ENCODE peak calls at places on chromosome 5, in nine cellular contexts. T, U, W, X, N, A, O, Y and Q are unnamed samples.
A peak's percentile ranks its signal among the peaks of the same experiment; 100 is the strongest.

GRCh38 chr5:108061941-108062340 is 320.0 kb downstream of the FBXL17 start:
- DNase-seq in T (no peak), Y (no peak), O (no peak), U (no peak), A (no peak), N (no peak), X (no peak), W (peak; percentile 10), Q (no peak)

GRCh38 chr5:180018661-180019060 is 52.9 kb downstream of the RNF130 start:
- DNase-seq in U (no peak), N (no peak), W (peak; percentile 3), A (no peak), T (no peak), X (no peak), Y (no peak), O (no peak), Q (no peak)

GRCh38 chr5:133256276-133256675 is 204.5 kb downstream of the HSPA4 start:
- DNase-seq in A (no peak), W (no peak), U (no peak), T (peak; percentile 17), X (no peak), Y (no peak), N (no peak), O (no peak), Q (no peak)

GRCh38 chr5:147748590-147748989 is 33.9 kb downstream of the JAKMIP2 start:
- DNase-seq in X (no peak), Y (no peak), T (peak; percentile 91), U (no peak), A (no peak), O (no peak), N (no peak), W (no peak), Q (no peak)

GRCh38 chr5:39714036-39714698 is 289.4 kb upstream of the DAB2 start:
- DNase-seq in A (peak; percentile 26), Y (peak; percentile 63), W (peak; percentile 70), N (no peak), T (peak; percentile 1), O (peak; percentile 15), X (no peak), U (no peak), Q (no peak)

GRCh38 chr5:179182601-179183000 is 122.4 kb downstream of the ZNF354C start:
- DNase-seq in N (no peak), U (no peak), O (no peak), T (no peak), W (no peak), X (no peak), A (no peak), Y (no peak), Q (no peak)

GRCh38 chr5:109907751-109908150 is 218.0 kb downstream of the MAN2A1 start:
- DNase-seq in O (no peak), X (no peak), A (no peak), Y (no peak), N (peak; percentile 26), U (peak; percentile 72), W (peak; percentile 58), T (no peak), Q (no peak)

GRCh38 chr5:129063483-129064136 is 30.9 kb upstream of the ISOC1 start:
- DNase-seq in X (no peak), T (peak; percentile 41), A (no peak), U (no peak), W (no peak), Y (no peak), N (no peak), O (no peak), Q (no peak)

GRCh38 chr5:124824637-124825158 is 78.3 kb upstream of the ZNF608 start:
- DNase-seq in O (no peak), T (no peak), A (no peak), N (peak; percentile 76), U (no peak), W (no peak), X (no peak), Y (peak; percentile 92), Q (no peak)

GRCh38 chr5:79971156-79971555 is 19.9 kb downstream of the MTX3 start:
- DNase-seq in T (no peak), N (peak; percentile 50), Y (no peak), A (no peak), W (peak; percentile 74), X (no peak), U (no peak), O (no peak), Q (no peak)

GRCh38 chr5:151253604-151253948 is 591 bp downstream of the GM2A start:
- DNase-seq in W (no peak), X (no peak), U (no peak), O (no peak), T (no peak), A (no peak), N (no peak), Y (no peak), Q (no peak)

GRCh38 chr5:91118802-91119201 is 264.3 kb downstream of the ARRDC3 start:
- DNase-seq in X (no peak), W (peak; percentile 50), N (peak; percentile 23), Y (no peak), A (no peak), U (no peak), T (no peak), O (no peak), Q (no peak)

GRCh38 chr5:125612356-125613149 is 810.7 kb upstream of the GRAMD2B start:
- DNase-seq in O (no peak), A (no peak), U (no peak), N (no peak), Y (no peak), X (no peak), W (no peak), T (peak; percentile 83), Q (no peak)

GRCh38 chr5:140327589-140327988 is 18.8 kb downstream of the HBEGF start:
- DNase-seq in A (no peak), O (no peak), N (no peak), Y (peak; percentile 39), U (no peak), W (peak; percentile 50), X (no peak), T (peak; percentile 14), Q (no peak)

GRCh38 chr5:99077254-99077640 is 148.4 kb upstream of the CHD1 start:
- DNase-seq in N (no peak), T (no peak), A (no peak), W (no peak), X (no peak), Y (no peak), O (no peak), U (no peak), Q (no peak)

GRCh38 chr5:83059341-83059740 is 17.9 kb downstream of the TMEM167A start:
- DNase-seq in N (no peak), W (no peak), U (no peak), T (no peak), Y (no peak), X (no peak), O (no peak), A (no peak), Q (no peak)

GRCh38 chr5:108266235-108266634 is 115.7 kb downstream of the FBXL17 start:
- DNase-seq in T (no peak), X (no peak), O (no peak), N (no peak), Y (no peak), U (no peak), A (no peak), W (peak; percentile 9), Q (no peak)

GRCh38 chr5:45696206-45696836 is at the start of gene HCN1:
- DNase-seq in T (no peak), Y (no peak), A (peak; percentile 65), U (peak; percentile 93), N (peak; percentile 17), W (peak; percentile 44), X (no peak), O (no peak), Q (peak; percentile 23)

GRCh38 chr5:57495285-57495684 is 12.7 kb upstream of the ACTBL2 start:
- DNase-seq in W (no peak), N (no peak), X (no peak), T (peak; percentile 16), Y (no peak), A (no peak), U (no peak), O (no peak), Q (no peak)

GRCh38 chr5:137778772-137779564 is 24.8 kb upstream of the HNRNPA0 start:
- DNase-seq in A (no peak), U (no peak), N (no peak), O (no peak), Y (no peak), W (peak; percentile 53), T (peak; percentile 15), X (no peak), Q (no peak)

GRCh38 chr5:88172847-88173758 is 95.5 kb downstream of the TMEM161B start:
- DNase-seq in W (peak; percentile 12), Y (no peak), T (no peak), O (no peak), N (no peak), X (no peak), U (peak; percentile 49), A (no peak), Q (no peak)

GRCh38 chr5:150328458-150328857 is 25.8 kb upstream of the ARSI start:
- DNase-seq in A (no peak), U (no peak), N (no peak), O (no peak), W (no peak), Y (no peak), X (no peak), T (no peak), Q (no peak)

GRCh38 chr5:3287516-3287915 is 308.1 kb upstream of the IRX1 start:
- DNase-seq in A (no peak), U (peak; percentile 46), Y (no peak), O (no peak), N (no peak), X (no peak), T (no peak), W (no peak), Q (no peak)

GRCh38 chr5:56323505-56323904 is 90.4 kb upstream of the ANKRD55 start:
- DNase-seq in Y (peak; percentile 81), U (peak; percentile 84), O (no peak), W (peak; percentile 83), T (no peak), N (peak; percentile 35), A (no peak), X (no peak), Q (no peak)

GRCh38 chr5:142820447-142820846 is 50.3 kb downstream of the ARHGAP26 start:
- DNase-seq in O (no peak), Y (no peak), A (no peak), X (no peak), T (no peak), U (no peak), N (no peak), W (no peak), Q (no peak)

GRCh38 chr5:39220280-39221030 is 1.1 kb upstream of the FYB1 start:
- DNase-seq in W (no peak), X (no peak), N (no peak), A (no peak), T (no peak), Y (no peak), O (no peak), U (no peak), Q (no peak)

GRCh38 chr5:937151-937924 is 44.7 kb downstream of the TRIP13 start:
- DNase-seq in A (no peak), O (no peak), W (no peak), Y (no peak), X (no peak), N (no peak), U (no peak), T (no peak), Q (no peak)

GRCh38 chr5:80820685-80821084 is 139.5 kb upstream of the RASGRF2 start:
- DNase-seq in X (no peak), O (no peak), N (no peak), A (no peak), U (no peak), T (no peak), Y (no peak), W (no peak), Q (no peak)

GRCh38 chr5:87394407-87394806 is 18.3 kb downstream of the CCNH start:
- DNase-seq in N (no peak), O (no peak), W (peak; percentile 69), A (no peak), Y (peak; percentile 62), U (no peak), X (no peak), T (no peak), Q (no peak)

GRCh38 chr5:34626036-34626435 is 30.1 kb upstream of the RAI14 start:
- DNase-seq in U (no peak), O (no peak), Y (no peak), T (no peak), W (peak; percentile 86), X (no peak), A (no peak), N (peak; percentile 82), Q (no peak)